ENCODE peak calls at places on chromosomes 16 and 17, in six cellular contexts. R is A549, E is sigmoid colon, H is tibial nerve, T is ovary, D is esophagus muscularis mucosa. M is an unnamed sample.

GRCh38 chr16:89422905-89423630 is 67.3 kb downstream of the ANKRD11 start:
- DNase-seq in D (no peak), H (no peak), E (no peak), T (no peak), R (no peak), M (no peak)

GRCh38 chr17:29597361-29598172 is 4.6 kb downstream of the ANKRD13B start:
- DNase-seq in H (no peak), T (no peak), E (peak; percentile 65), R (no peak), D (no peak), M (no peak)

GRCh38 chr16:75087040-75087979 is 29.3 kb downstream of the LDHD start:
- DNase-seq in E (peak; percentile 75), T (peak; percentile 24), H (no peak), D (no peak), R (no peak), M (peak; percentile 58)

GRCh38 chr17:31593806-31594205 is 202.3 kb downstream of the RAB11FIP4 start:
- DNase-seq in D (no peak), R (no peak), T (no peak), H (no peak), E (no peak), M (peak; percentile 37)

GRCh38 chr17:42866631-42867575 is 15.9 kb downstream of the AOC3 start:
- DNase-seq in T (no peak), E (no peak), D (no peak), H (no peak), R (no peak), M (no peak)

GRCh38 chr16:50300942-50301625 is 34.7 kb downstream of the ADCY7 start:
- DNase-seq in D (no peak), R (no peak), E (peak; percentile 62), T (no peak), H (no peak), M (peak; percentile 70)

GRCh38 chr17:51000835-51001638 is 119.6 kb downstream of the SPAG9 start:
- DNase-seq in E (no peak), T (no peak), R (peak; percentile 62), H (no peak), D (no peak), M (no peak)

GRCh38 chr17:68047153-68047846 is 11.8 kb downstream of the KPNA2 start:
- DNase-seq in R (no peak), E (no peak), T (no peak), D (no peak), H (no peak), M (no peak)

GRCh38 chr16:66600484-66600883 is 4.0 kb upstream of the CMTM3 start:
- DNase-seq in H (no peak), T (no peak), D (no peak), R (no peak), E (no peak), M (no peak)

GRCh38 chr16:68800257-68800875 is 43.0 kb upstream of the TANGO6 start:
- DNase-seq in E (peak; percentile 71), R (peak; percentile 81), D (no peak), H (peak; percentile 24), T (peak; percentile 73), M (peak; percentile 55)

GRCh38 chr16:11497329-11497805 is 89.4 kb downstream of the LITAF start:
- DNase-seq in H (peak; percentile 79), R (peak; percentile 88), E (peak; percentile 92), D (peak; percentile 93), T (peak; percentile 72), M (peak; percentile 88)

GRCh38 chr16:48244080-48244862 is at the start of gene LONP2:
- DNase-seq in E (peak; percentile 92), R (peak; percentile 76), T (peak; percentile 82), D (peak; percentile 97), H (peak; percentile 72), M (peak; percentile 92)
- TF ChIP-seq EP300 in E (no peak), R (no peak), T (no peak), D (no peak), H (peak; percentile 88), M (no peak)

GRCh38 chr17:60386137-60386395 is 5.9 kb downstream of the USP32 start:
- DNase-seq in H (no peak), R (no peak), T (no peak), E (no peak), D (no peak), M (no peak)

GRCh38 chr17:60381958-60382357 is 10.0 kb downstream of the USP32 start:
- DNase-seq in T (no peak), D (no peak), R (no peak), E (no peak), H (no peak), M (no peak)

GRCh38 chr17:60387666-60388065 is 4.3 kb downstream of the USP32 start:
- DNase-seq in E (no peak), H (no peak), R (no peak), D (no peak), T (no peak), M (no peak)

GRCh38 chr17:60386475-60387058 is 5.4 kb downstream of the USP32 start:
- DNase-seq in T (no peak), D (no peak), E (no peak), R (no peak), H (no peak), M (no peak)

GRCh38 chr17:60383379-60383778 is 8.6 kb downstream of the USP32 start:
- DNase-seq in E (no peak), R (no peak), D (no peak), T (no peak), H (no peak), M (no peak)
- H3K4me1 ChIP-seq in E (peaks cover 58% of the 10 kb centered on the region), R (peaks cover 28% of the 10 kb centered on the region), D (peaks cover 57% of the 10 kb centered on the region), T (peaks cover 3% of the 10 kb centered on the region), H (peaks cover 6% of the 10 kb centered on the region), M (peaks cover 39% of the 10 kb centered on the region)

GRCh38 chr16:7518158-7518557 is 185.5 kb downstream of the RBFOX1 start:
- DNase-seq in T (no peak), R (no peak), D (no peak), E (no peak), H (no peak), M (peak; percentile 57)

GRCh38 chr16:7526736-7527135 is 194.1 kb downstream of the RBFOX1 start:
- DNase-seq in E (no peak), T (no peak), D (no peak), R (no peak), H (no peak), M (no peak)

GRCh38 chr16:7524419-7524818 is 191.8 kb downstream of the RBFOX1 start:
- DNase-seq in E (no peak), T (no peak), R (no peak), D (no peak), H (no peak), M (no peak)

GRCh38 chr16:7521834-7522233 is 189.2 kb downstream of the RBFOX1 start:
- DNase-seq in T (no peak), E (no peak), R (no peak), D (no peak), H (no peak), M (no peak)
- H3K4me3 ChIP-seq in T (no peak overlapping the region), E (no peak overlapping the region), R (no peak overlapping the region), D (no peak overlapping the region), H (no peak overlapping the region), M (no peak overlapping the region)

GRCh38 chr16:57481421-57481820 is 4.9 kb downstream of the DOK4 start:
- DNase-seq in D (no peak), E (no peak), R (no peak), T (no peak), H (peak; percentile 10), M (no peak)

GRCh38 chr16:57479043-57479421 is 7.3 kb downstream of the DOK4 start:
- DNase-seq in T (no peak), D (no peak), H (no peak), R (no peak), E (no peak), M (no peak)

GRCh38 chr16:57479422-57480126 is 6.7 kb downstream of the DOK4 start:
- DNase-seq in T (peak; percentile 52), E (no peak), H (no peak), R (no peak), D (no peak), M (no peak)

GRCh38 chr16:57480127-57480753 is 6.1 kb downstream of the DOK4 start:
- DNase-seq in D (no peak), E (peak; percentile 83), R (peak; percentile 80), T (peak; percentile 55), H (no peak), M (peak; percentile 77)

GRCh38 chr16:57480754-57481230 is 5.5 kb downstream of the DOK4 start:
- DNase-seq in D (no peak), T (no peak), E (no peak), H (no peak), R (no peak), M (no peak)
- TF ChIP-seq EP300 in D (no peak), T (no peak), E (no peak), H (no peak), R (no peak), M (no peak)

GRCh38 chr17:77393867-77394539 is 253.2 kb downstream of the SEC14L1 start:
- DNase-seq in E (no peak), R (no peak), D (no peak), T (no peak), H (no peak), M (no peak)

GRCh38 chr17:77395609-77396008 is 254.8 kb downstream of the SEC14L1 start:
- DNase-seq in H (no peak), D (no peak), E (no peak), T (no peak), R (no peak), M (no peak)

GRCh38 chr17:77394540-77395295 is 253.9 kb downstream of the SEC14L1 start:
- DNase-seq in D (no peak), H (no peak), E (no peak), T (no peak), R (no peak), M (no peak)

GRCh38 chr17:77398274-77398673 is 257.5 kb downstream of the SEC14L1 start:
- DNase-seq in H (no peak), T (no peak), D (no peak), E (no peak), R (no peak), M (no peak)

DNA sequence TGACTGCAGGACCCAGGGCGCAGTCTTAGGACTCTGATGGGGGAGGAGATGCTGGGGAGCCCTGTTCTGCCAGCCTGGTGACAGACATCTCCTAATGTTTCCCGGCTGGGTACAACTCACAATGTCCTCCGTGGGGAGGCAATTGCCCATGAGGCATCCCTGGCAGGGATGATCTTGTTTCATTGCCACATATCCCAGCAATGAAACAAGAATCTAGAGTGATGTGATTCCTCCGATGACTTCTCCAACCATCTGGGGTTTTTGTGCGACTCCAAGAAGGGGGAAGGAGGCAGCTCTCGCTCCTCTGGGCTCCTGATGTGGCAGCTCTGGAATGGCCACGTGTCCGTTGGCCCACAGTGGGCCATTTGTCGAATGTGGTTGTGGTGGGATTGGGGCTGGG is 255.8 kb downstream of the SEC14L1 start:
- DNase-seq in R (no peak), H (no peak), T (no peak), D (no peak), E (no peak), M (no peak)
- H3K4me1 ChIP-seq in R (peaks cover 35% of the 10 kb centered on the region), H (peaks cover 49% of the 10 kb centered on the region), T (peaks cover 31% of the 10 kb centered on the region), D (peaks cover 100% of the 10 kb centered on the region), E (peaks cover 88% of the 10 kb centered on the region), M (peaks cover 49% of the 10 kb centered on the region)

DNA sequence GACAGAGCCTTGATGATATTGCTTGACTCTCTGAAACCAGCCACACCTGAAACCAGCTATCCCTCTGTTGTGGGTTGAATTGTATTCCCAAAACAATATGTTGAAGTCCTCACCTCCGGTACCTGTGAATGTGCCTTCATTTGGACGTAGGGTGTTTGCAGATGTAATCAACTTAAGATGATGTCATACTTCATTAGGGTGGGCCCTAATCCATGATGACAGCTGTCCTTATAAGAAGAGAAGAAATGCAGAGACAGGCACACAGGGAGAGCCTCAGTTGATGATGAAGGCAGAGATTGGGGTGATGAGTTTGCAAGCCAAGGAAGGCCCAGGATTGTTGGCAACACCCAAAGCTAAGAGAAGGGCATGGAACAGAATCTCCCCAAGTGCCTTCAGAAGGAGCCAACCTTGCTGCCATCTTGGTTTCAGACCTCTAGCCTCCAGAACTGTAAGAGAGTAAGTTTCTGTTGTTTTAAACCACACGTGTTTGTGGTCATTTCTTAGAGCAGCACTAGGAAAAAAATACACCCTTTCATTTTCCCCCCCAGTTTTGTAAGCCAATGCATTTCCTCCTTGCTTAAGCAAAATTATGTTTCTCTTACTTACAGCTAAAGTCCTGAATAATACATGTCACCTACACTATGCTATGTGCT is 29.4 kb upstream of the MYH10 start:
- DNase-seq in H (no peak), R (no peak), E (no peak), D (no peak), T (no peak), M (no peak)
- H3K4me3 ChIP-seq in H (no peak overlapping the region), R (no peak overlapping the region), E (no peak overlapping the region), D (no peak overlapping the region), T (no peak overlapping the region), M (no peak overlapping the region)

M was measured in upper lobe of left lung.